ENCODE peak calls at places on chromosomes 5 and 9, in four cellular contexts. P, F, K and W are unnamed samples. For H3K4me1, the result is how much of the 10 kb centered on the place peaks cover.

GRCh38 chr5:124669956-124670671 is 76.3 kb downstream of the ZNF608 start:
- DNase-seq in F (no peak), P (no peak), K (no peak), W (no peak)

GRCh38 chr9:124004608-124005007 is 7.0 kb upstream of the LHX2 start:
- DNase-seq in K (no peak), P (no peak), F (no peak), W (no peak)

GRCh38 chr9:134492281-134492691 is 149.3 kb upstream of the COL5A1 start:
- DNase-seq in P (peak), K (peak), F (no peak), W (peak)

GRCh38 chr5:67542489-67542888 is 345.9 kb upstream of the CD180 start:
- DNase-seq in P (no peak), F (no peak), K (no peak), W (no peak)

GRCh38 chr9:22165144-22165543 is 156.0 kb upstream of the CDKN2B start:
- DNase-seq in K (no peak), F (no peak), P (no peak), W (no peak)

GRCh38 chr5:73442152-73442860 is 6.3 kb downstream of the FOXD1 start:
- DNase-seq in P (no peak), F (no peak), K (no peak), W (no peak)

GRCh38 chr5:98975223-98975622 is 46.4 kb upstream of the CHD1 start:
- DNase-seq in K (no peak), P (peak), F (no peak), W (no peak)

GRCh38 chr9:95833549-95834178 is 41.8 kb upstream of the ERCC6L2 start:
- DNase-seq in F (no peak), K (no peak), P (no peak), W (no peak)

GRCh38 chr9:70347046-70347445 is 67.4 kb downstream of the KLF9 start:
- DNase-seq in P (no peak), K (no peak), F (no peak), W (no peak)

GRCh38 chr9:135617538-135617900 is 21.8 kb downstream of the GLT6D1 start:
- DNase-seq in K (no peak), P (no peak), F (no peak), W (no peak)

GRCh38 chr9:93668261-93668871 is 92.0 kb downstream of the PHF2 start:
- DNase-seq in F (no peak), P (no peak), K (peak), W (peak)

GRCh38 chr5:58094031-58094430 is 365.9 kb downstream of the PLK2 start:
- DNase-seq in P (no peak), F (peak), K (no peak), W (no peak)

GRCh38 chr5:122751293-122751753 is 23.6 kb upstream of the SNX2 start:
- DNase-seq in F (no peak), P (peak), K (no peak), W (peak)

GRCh38 chr5:36151434-36152323 is at the start of the genes LMBRD2 and SKP2:
- DNase-seq in P (peak), K (peak), F (peak), W (peak)

GRCh38 chr5:36153727-36154126 is 1.8 kb downstream of the SKP2 start:
- DNase-seq in K (no peak), P (no peak), F (no peak), W (no peak)

GRCh38 chr5:36152324-36153298 is 700 bp downstream of the SKP2 start:
- DNase-seq in F (peak), P (no peak), K (no peak), W (no peak)

GRCh38 chr5:36155291-36155690 is 3.4 kb downstream of the SKP2 start:
- DNase-seq in K (no peak), F (no peak), P (no peak), W (no peak)

GRCh38 chr5:36153299-36153677 is 1.4 kb downstream of the SKP2 start:
- DNase-seq in P (no peak), F (no peak), K (no peak), W (no peak)
- H3K4me3 ChIP-seq in P (peak), F (peak), K (peak), W (no peak)

GRCh38 chr9:35729101-35729500 is 2.9 kb downstream of the TLN1 start:
- DNase-seq in P (no peak), F (no peak), K (no peak), W (no peak)

GRCh38 chr9:35731415-35732184 is 395 bp downstream of the TLN1 start:
- DNase-seq in P (no peak), F (peak), K (no peak), W (no peak)

GRCh38 chr9:35730486-35730854 is 1.5 kb downstream of the TLN1 start:
- DNase-seq in K (no peak), P (no peak), F (no peak), W (no peak)

GRCh38 chr9:35728041-35728971 is 3.7 kb downstream of the TLN1 start:
- DNase-seq in F (no peak), K (peak), P (peak), W (peak)

GRCh38 chr9:35729700-35730485 is 2.1 kb downstream of the TLN1 start:
- DNase-seq in K (peak), P (peak), F (peak), W (peak)
- H3K4me1 ChIP-seq in K (half or more), P (half or more), F (half or more), W (under half)

GRCh38 chr5:39177629-39177959 is 41.8 kb downstream of the FYB1 start:
- DNase-seq in P (no peak), K (no peak), F (no peak), W (no peak)
- H3K4me3 ChIP-seq in P (no peak), K (no peak), F (no peak), W (no peak)

GRCh38 chr5:883475-884181 is 9.0 kb downstream of the BRD9 start:
- DNase-seq in F (no peak), K (no peak), P (no peak), W (no peak)

GRCh38 chr5:884345-885126 is 8.1 kb downstream of the BRD9 start:
- DNase-seq in P (no peak), F (no peak), K (no peak), W (no peak)

GRCh38 chr5:881551-881935 is 11.1 kb downstream of the BRD9 start:
- DNase-seq in K (no peak), P (no peak), F (no peak), W (peak)

GRCh38 chr5:880816-881550 is 11.6 kb downstream of the BRD9 start:
- DNase-seq in F (no peak), P (no peak), K (no peak), W (no peak)

DNA sequence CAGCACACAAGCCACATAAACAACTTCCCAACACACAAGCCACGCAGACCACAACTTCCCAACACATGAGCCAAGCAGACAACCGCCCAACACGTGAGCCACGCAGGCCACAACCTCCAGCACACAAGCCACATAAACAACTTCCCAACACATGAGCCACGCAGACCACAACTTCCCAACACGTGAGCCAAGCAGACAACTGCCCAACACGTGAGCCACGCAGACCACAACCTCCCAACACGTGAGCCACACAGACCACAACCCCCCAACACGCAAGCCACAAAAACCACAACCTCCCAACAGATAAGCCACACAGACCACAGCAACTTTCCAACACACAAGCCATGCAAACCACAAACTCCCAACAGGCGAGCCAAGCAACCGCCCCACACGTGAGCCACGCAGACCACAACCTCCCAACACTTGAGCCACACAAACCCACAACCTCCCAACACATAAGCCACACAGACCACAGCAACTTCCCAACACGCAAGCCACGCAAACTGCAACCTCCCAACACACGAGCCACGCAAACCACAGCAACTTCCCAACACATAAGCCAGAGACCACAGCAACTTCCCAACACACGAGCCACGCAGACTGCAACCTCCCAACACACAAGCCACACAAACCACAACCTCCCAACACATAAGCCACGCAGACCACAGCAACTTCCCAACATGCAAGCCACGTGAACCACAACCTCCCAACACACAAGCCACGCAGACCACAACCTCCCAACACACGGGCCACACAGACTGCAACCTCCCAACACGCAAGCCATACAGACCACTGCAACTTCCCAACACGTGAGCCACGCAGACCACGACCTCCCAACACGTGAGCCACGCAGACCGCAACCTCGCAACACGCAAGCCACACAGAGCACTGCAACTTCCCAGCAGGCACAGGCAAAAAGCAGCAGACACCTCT is 10.1 kb downstream of the BRD9 start:
- DNase-seq in P (no peak), K (no peak), F (no peak), W (no peak)
- H3K4me1 ChIP-seq in P (under half), K (under half), F (under half), W (under half)

GRCh38 chr5:75047356-75047755 is 5.0 kb downstream of the GCNT4 start:
- DNase-seq in K (no peak), F (no peak), P (no peak), W (no peak)
- H3K4me3 ChIP-seq in K (no peak), F (no peak), P (no peak), W (no peak)

GRCh38 chr5:82561786-82562185 is 283.6 kb upstream of the RPS23 start:
- DNase-seq in K (no peak), P (no peak), F (no peak), W (no peak)

GRCh38 chr5:82563745-82564144 is 285.6 kb upstream of the RPS23 start:
- DNase-seq in F (no peak), P (no peak), K (no peak), W (no peak)

GRCh38 chr5:82562696-82563240 is 284.6 kb upstream of the RPS23 start:
- DNase-seq in P (no peak), K (no peak), F (no peak), W (no peak)

GRCh38 chr5:82560546-82560945 is 282.4 kb upstream of the RPS23 start:
- DNase-seq in F (no peak), K (no peak), P (no peak), W (no peak)

DNA sequence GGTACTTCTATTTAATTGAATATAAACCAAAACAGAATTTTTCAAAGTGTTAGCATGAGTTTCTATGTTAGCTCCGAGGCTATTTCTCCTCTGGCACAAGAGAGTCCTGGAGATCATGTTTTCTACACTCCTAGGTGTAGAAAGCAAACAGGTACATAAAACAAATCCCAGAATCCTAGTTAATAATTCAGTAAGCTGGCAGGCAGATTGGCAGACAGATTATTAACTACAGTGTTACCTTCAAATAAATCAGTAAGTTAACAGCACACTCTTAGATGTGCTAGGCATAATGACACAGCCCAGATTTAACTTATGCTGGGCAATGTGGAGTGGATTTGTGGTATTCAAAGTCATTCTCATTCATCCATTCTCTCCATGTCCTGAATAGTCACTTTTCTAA is 282.8 kb upstream of the RPS23 start:
- DNase-seq in P (no peak), F (no peak), K (no peak), W (no peak)
- H3K4me1 ChIP-seq in P (under half), F (under half), K (under half), W (under half)

DNA sequence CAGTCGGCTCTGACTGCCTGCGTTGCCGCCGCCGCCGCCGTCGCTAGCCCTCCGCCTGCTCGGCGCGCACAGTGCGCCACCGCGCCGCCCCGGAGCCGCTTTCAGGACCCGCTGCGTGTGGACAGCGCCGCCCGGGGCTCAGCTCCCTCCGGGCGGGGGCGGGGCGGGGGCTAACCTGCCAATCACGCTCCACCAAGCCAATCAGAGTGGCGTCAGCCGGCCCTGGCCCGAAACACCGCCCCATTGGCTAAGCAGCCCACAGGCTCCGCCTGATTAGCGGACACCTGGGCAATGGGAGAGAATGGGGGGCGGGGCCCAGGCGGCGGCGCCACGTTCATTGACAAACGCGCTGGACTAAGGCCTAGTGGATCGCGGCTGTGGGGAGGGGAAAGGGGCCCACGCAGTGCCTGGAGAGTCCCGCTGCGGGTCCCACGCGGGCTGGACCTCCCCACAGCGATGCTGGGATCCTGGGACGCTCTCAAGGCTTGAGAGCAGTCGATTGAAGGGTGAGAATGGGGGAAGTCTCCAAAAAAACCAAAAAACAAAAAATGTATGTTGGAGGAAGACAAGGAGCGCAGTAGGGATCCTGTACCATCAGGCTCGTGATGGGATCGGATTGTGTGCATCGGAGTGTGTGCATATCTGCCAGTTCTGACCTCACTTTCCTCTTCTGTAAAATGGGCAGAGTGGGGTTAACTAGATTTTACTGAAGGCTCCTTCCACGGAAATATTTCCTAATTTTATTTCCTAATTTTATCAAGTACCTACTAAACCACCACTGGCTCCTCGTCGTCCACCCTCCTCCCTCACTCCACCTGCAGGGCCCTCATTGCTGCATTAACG is 6.3 kb downstream of the PAX5 start:
- DNase-seq in P (peak), K (peak), F (peak), W (peak)
- H3K4me3 ChIP-seq in P (no peak), K (peak), F (peak), W (no peak)